ENCODE peak calls at places on chromosome 7, in six cellular contexts. F, B, D, K, R and O are unnamed samples.

GRCh38 chr7:1935176-1936005 is 265.3 kb downstream of the ELFN1 start:
- DNase-seq in R (no peak), D (no peak), B (no peak), F (no peak), K (no peak), O (no peak)

GRCh38 chr7:98707076-98707475 is 90.0 kb downstream of the NPTX2 start:
- DNase-seq in F (no peak), B (no peak), K (no peak), D (no peak), R (no peak), O (no peak)

GRCh38 chr7:72098812-72099211 is 313.3 kb downstream of the CALN1 start:
- DNase-seq in F (peak; percentile 7), B (no peak), D (peak; percentile 1), R (no peak), K (no peak), O (no peak)

GRCh38 chr7:105664816-105665525 is 83.7 kb upstream of the EFCAB10 start:
- DNase-seq in B (peak; percentile 36), D (peak; percentile 34), F (peak; percentile 17), R (no peak), K (peak; percentile 73), O (no peak)

GRCh38 chr7:1856161-1856965 is 186.3 kb downstream of the ELFN1 start:
- DNase-seq in B (no peak), D (peak; percentile 1), F (no peak), K (peak; percentile 2), R (no peak), O (no peak)

GRCh38 chr7:107312418-107312817 is 143.6 kb downstream of the HBP1 start:
- DNase-seq in F (no peak), R (no peak), K (no peak), B (peak; percentile 76), D (peak; percentile 31), O (no peak)

GRCh38 chr7:47000561-47000960 is 581.4 kb downstream of the TNS3 start:
- DNase-seq in B (no peak), R (no peak), D (peak; percentile 26), K (no peak), F (no peak), O (no peak)

GRCh38 chr7:26958834-26959233 is 94.4 kb upstream of the SKAP2 start:
- DNase-seq in R (no peak), F (peak; percentile 78), D (peak; percentile 93), K (no peak), B (peak; percentile 94), O (no peak)

GRCh38 chr7:40979296-40979695 is 723.6 kb downstream of the INHBA start:
- DNase-seq in K (no peak), F (no peak), B (peak; percentile 48), R (no peak), D (no peak), O (no peak)

GRCh38 chr7:95549818-95550529 is 46.3 kb downstream of the PDK4 start:
- DNase-seq in D (peak; percentile 85), F (peak; percentile 72), K (no peak), B (peak; percentile 74), R (no peak), O (peak; percentile 20)

GRCh38 chr7:82375068-82375467 is 68.5 kb downstream of the CACNA2D1 start:
- DNase-seq in D (no peak), B (no peak), R (no peak), F (no peak), K (no peak), O (no peak)

GRCh38 chr7:131173148-131173890 is 154.4 kb upstream of the MKLN1 start:
- DNase-seq in R (no peak), K (no peak), F (peak; percentile 86), D (peak; percentile 68), B (peak; percentile 52), O (no peak)

GRCh38 chr7:108062250-108063014 is 59.5 kb upstream of the LAMB1 start:
- DNase-seq in K (no peak), R (no peak), F (peak; percentile 7), B (peak; percentile 59), D (peak; percentile 55), O (no peak)

GRCh38 chr7:148782757-148783456 is 84.2 kb downstream of the CUL1 start:
- DNase-seq in B (no peak), F (no peak), K (peak; percentile 7), D (no peak), R (no peak), O (no peak)

GRCh38 chr7:38195804-38196595 is 18.0 kb downstream of the STARD3NL start:
- DNase-seq in B (peak; percentile 47), R (no peak), D (peak; percentile 59), K (no peak), F (peak; percentile 24), O (no peak)

GRCh38 chr7:138483516-138483915 is 23.5 kb downstream of the TRIM24 start:
- DNase-seq in K (no peak), R (no peak), F (no peak), B (no peak), D (no peak), O (no peak)

GRCh38 chr7:138481447-138482380 is 21.7 kb downstream of the TRIM24 start:
- DNase-seq in R (no peak), D (no peak), F (no peak), B (no peak), K (no peak), O (no peak)

GRCh38 chr7:138477581-138477980 is 17.5 kb downstream of the TRIM24 start:
- DNase-seq in K (no peak), B (no peak), D (no peak), F (no peak), R (no peak), O (no peak)

GRCh38 chr7:138478499-138478908 is 18.4 kb downstream of the TRIM24 start:
- DNase-seq in D (no peak), F (no peak), B (no peak), R (no peak), K (no peak), O (peak; percentile 23)

GRCh38 chr7:138480527-138480926 is 20.5 kb downstream of the TRIM24 start:
- DNase-seq in K (no peak), D (no peak), B (no peak), R (no peak), F (no peak), O (no peak)
- TF ChIP-seq CTCF in K (no peak), D (no peak), B (no peak), R (no peak), F (no peak), O (no peak)

GRCh38 chr7:78585958-78586357 is 787.4 kb downstream of the PHTF2 start:
- DNase-seq in K (no peak), D (no peak), B (no peak), R (no peak), F (no peak), O (no peak)

GRCh38 chr7:78588393-78588792 is 789.8 kb downstream of the PHTF2 start:
- DNase-seq in B (no peak), K (no peak), D (no peak), F (no peak), R (no peak), O (no peak)

DNA sequence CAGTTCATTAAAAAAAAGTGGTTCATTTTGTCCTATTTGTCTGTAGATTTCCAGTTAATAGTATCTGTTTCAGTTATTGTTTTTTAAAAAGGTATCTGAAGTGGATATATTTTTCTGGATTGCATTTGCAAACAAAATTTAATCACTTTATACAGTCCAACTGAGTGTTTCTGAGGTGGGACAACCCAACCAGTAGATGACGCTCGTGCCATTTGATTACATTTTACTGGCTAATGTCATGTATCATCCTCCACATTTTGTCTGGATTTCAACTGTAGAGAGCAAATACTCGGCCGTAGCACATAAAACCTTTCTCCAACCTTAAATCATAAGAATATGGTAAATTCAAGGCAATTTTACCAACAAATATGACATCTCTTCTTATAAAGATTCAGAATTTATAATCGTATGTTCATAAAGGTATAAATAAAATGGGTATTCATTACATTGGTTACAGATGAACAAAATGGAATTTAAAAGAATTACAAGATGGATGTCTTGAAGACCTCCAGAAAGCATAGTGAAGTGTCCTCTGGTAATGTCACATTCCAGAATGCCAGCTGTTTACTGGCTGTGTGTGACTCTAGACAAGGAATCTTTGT is 789.0 kb downstream of the PHTF2 start:
- DNase-seq in R (no peak), B (peak; percentile 51), F (no peak), D (peak; percentile 22), K (peak; percentile 15), O (no peak)
- TF ChIP-seq CTCF in R (no peak), B (peak; percentile 62), F (peak; percentile 53), D (peak; percentile 22), K (peak; percentile 46), O (peak; percentile 40)

GRCh38 chr7:44463169-44463808 is 27.2 kb downstream of the NUDCD3 start:
- DNase-seq in F (no peak), K (no peak), B (no peak), R (no peak), D (peak; percentile 29), O (no peak)
- TF ChIP-seq CTCF in F (peak; percentile 75), K (peak; percentile 28), B (peak; percentile 28), R (peak; percentile 28), D (peak; percentile 29), O (peak; percentile 28)

GRCh38 chr7:100157334-100158228 is 942 bp downstream of the TRAPPC14 start:
- DNase-seq in B (peak; percentile 64), K (peak; percentile 36), R (no peak), D (peak; percentile 90), F (peak; percentile 43), O (peak; percentile 52)
- TF ChIP-seq CTCF in B (peak; percentile 14), K (no peak), R (no peak), D (peak; percentile 16), F (no peak), O (no peak)

GRCh38 chr7:152392254-152392653 is 43.5 kb downstream of the KMT2C start:
- DNase-seq in F (no peak), B (no peak), R (no peak), D (no peak), K (no peak), O (no peak)
- TF ChIP-seq CTCF in F (no peak), B (no peak), R (no peak), D (no peak), K (no peak), O (no peak)

GRCh38 chr7:45923290-45923689 is 2.2 kb upstream of the IGFBP3 start:
- DNase-seq in K (peak; percentile 87), D (peak; percentile 91), R (no peak), F (peak; percentile 65), B (peak; percentile 72), O (peak; percentile 58)
- TF ChIP-seq CTCF in K (peak; percentile 98), D (peak; percentile 94), R (peak; percentile 51), F (peak; percentile 98), B (peak; percentile 97), O (peak; percentile 90)

DNA sequence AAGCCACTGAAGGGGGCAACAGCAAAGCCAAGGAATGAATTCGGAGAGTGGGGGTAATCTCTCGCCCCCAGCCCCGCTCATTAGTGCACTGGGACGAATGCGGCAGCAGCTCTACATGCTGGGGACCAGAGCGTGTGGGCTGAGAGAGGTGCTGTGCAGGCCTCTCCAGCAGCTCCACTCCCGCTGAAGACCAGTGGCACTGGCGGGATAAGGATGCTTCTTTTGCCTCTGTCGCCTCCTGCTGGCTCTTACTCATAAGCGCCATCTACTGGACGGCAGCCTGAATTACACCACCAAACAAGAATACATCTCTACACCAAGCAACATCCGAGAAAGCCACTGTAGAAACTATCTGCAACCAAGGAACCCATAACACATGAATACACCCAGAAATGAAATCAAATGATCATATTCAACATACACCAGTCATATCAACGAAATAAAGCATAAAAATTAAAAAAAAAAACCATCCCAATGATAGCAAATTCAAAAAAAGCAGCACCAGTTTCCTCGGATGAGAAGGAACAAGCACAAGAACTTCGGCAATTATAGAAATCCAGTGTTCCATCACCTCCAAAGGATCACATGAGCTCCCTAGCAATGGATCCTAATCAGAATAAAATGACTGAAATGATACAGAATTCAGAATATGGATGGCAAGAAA is 79.0 kb upstream of the TMEM168 start:
- DNase-seq in K (peak; percentile 53), R (peak; percentile 14), B (peak; percentile 28), F (peak; percentile 10), D (peak; percentile 55), O (peak; percentile 24)
- TF ChIP-seq CTCF in K (peak; percentile 74), R (peak; percentile 85), B (peak; percentile 80), F (peak; percentile 92), D (peak; percentile 86), O (peak; percentile 88)